ENCODE peak calls at places on chromosomes 12 and 14, in five cellular contexts. H is H1, T is K562, W is HepG2, J is GM12878. M is an unnamed sample.

GRCh38 chr12:19002192-19002591 is 127.3 kb upstream of the PLEKHA5 start:
- DNase-seq in H (no peak), T (no peak), W (no peak), J (no peak), M (no peak)

GRCh38 chr12:50103767-50104321 is at the start of gene GPD1:
- DNase-seq in H (no peak), T (peak), W (peak), J (no peak), M (peak)

GRCh38 chr12:72209096-72209495 is 63.1 kb upstream of the TRHDE start:
- DNase-seq in H (no peak), T (no peak), W (no peak), J (no peak), M (no peak)

GRCh38 chr12:106906715-106907114 is 49.0 kb upstream of the TMEM263 start:
- DNase-seq in H (no peak), T (no peak), W (no peak), J (no peak), M (no peak)

GRCh38 chr12:124768462-124769165 is 95.0 kb downstream of the SCARB1 start:
- DNase-seq in H (no peak), T (no peak), W (no peak), J (no peak), M (no peak)

GRCh38 chr12:107159384-107159900 is 66.1 kb upstream of the CRY1 start:
- DNase-seq in H (no peak), T (no peak), W (no peak), J (no peak), M (no peak)

GRCh38 chr12:1767407-1768090 is 52.8 kb upstream of the LRTM2 start:
- DNase-seq in H (no peak), T (no peak), W (peak), J (no peak), M (no peak)

GRCh38 chr14:23094666-23095195 is at the start of gene ACIN1:
- DNase-seq in H (no peak), T (peak), W (peak), J (peak), M (no peak)

GRCh38 chr12:117679776-117680175 is 289.0 kb downstream of the KSR2 start:
- DNase-seq in H (no peak), T (no peak), W (no peak), J (no peak), M (no peak)

GRCh38 chr14:34616360-34616759 is 13.6 kb downstream of the SNX6 start:
- DNase-seq in H (no peak), T (no peak), W (no peak), J (no peak), M (no peak)
- TF ChIP-seq ATF2 in H (no peak), T (no peak), W (no peak), J (no peak), M (no peak)

GRCh38 chr12:93185369-93185741 is 192.4 kb upstream of the NUDT4 start:
- DNase-seq in H (no peak), T (no peak), W (no peak), J (no peak), M (no peak)

GRCh38 chr12:93186621-93187020 is 191.1 kb upstream of the NUDT4 start:
- DNase-seq in H (no peak), T (no peak), W (no peak), J (no peak), M (no peak)

GRCh38 chr12:93186131-93186530 is 191.6 kb upstream of the NUDT4 start:
- DNase-seq in H (no peak), T (no peak), W (no peak), J (no peak), M (no peak)

GRCh38 chr12:93183940-93184663 is 193.6 kb upstream of the NUDT4 start:
- DNase-seq in H (no peak), T (no peak), W (no peak), J (peak), M (no peak)

GRCh38 chr12:93184664-93185368 is 192.9 kb upstream of the NUDT4 start:
- DNase-seq in H (no peak), T (no peak), W (no peak), J (no peak), M (no peak)
- TF ChIP-seq ATF2 in H (no peak), T (no peak), W (no peak), J (no peak), M (no peak)

GRCh38 chr12:11164384-11164783 is 6.6 kb upstream of the SMIM10L1 start:
- DNase-seq in H (no peak), T (no peak), W (no peak), J (no peak), M (no peak)

GRCh38 chr12:11158885-11159444 is 12.0 kb upstream of the SMIM10L1 start:
- DNase-seq in H (no peak), T (no peak), W (no peak), J (no peak), M (no peak)

GRCh38 chr12:11166300-11166699 is 4.7 kb upstream of the SMIM10L1 start:
- DNase-seq in H (no peak), T (no peak), W (no peak), J (no peak), M (no peak)

DNA sequence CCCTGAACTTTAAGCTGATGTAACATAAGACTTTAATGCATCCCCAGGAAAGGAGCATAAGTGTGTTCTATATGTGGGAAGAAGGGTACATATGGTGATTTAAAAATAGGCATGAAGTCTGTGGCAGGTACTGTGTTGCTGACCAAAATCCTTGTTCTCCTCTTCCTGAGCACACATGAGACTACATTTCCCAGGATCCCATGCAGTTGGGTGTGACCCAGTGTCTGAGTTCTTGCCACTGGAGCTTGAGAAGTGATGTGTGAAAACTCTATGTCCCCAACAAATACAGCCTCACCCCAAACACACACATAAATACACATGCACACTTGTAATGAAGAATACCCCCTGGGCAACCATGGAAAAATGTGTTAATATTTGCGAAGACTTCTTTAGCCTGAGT is 8.5 kb upstream of the SMIM10L1 start:
- DNase-seq in H (no peak), T (no peak), W (no peak), J (no peak), M (no peak)
- TF ChIP-seq ATF2 in H (no peak), T (no peak), W (no peak), J (no peak), M (no peak)

DNA sequence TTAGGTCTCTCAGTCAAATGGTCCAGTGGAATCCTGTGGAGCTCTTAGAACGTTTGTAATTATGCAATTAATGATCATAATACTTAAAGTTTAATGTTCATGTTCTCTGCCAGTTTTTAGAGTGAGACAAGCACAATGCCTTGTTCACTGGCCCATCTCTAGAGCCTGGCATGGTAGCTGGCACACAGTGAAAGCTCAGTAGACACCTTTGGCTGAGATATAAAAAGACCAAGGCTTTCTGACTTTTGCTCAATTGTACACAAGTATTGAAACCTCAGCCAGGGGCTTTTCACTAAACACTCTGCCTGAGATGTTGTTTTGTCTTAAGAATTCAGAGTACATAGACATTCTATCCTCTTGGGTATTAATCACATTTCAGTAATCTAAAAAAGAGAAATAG is 241.8 kb upstream of the ATP2B1 start:
- DNase-seq in H (no peak), T (no peak), W (no peak), J (no peak), M (no peak)
- TF ChIP-seq ATF2 in H (no peak), T (no peak), W (no peak), J (no peak), M (no peak)

DNA sequence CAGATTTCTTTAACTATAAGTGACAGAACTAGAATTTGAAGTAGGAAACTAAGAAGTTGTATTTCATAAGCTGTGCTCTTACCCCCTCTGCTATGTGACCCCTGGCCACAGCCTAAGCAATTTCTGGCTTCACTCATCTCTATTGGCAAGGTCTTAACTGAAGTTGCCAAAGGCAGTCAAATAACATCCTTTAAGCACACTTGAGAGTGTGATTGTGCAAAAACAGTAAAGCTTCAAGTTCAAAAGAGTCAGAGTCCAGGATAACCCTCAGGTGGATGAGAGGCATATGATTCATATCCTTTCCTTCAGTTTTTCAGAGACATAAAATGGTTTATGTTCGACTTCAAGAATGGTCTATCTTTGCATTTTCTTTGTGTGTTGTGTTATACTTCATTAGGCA is 45.2 kb downstream of the GRIP1 start:
- DNase-seq in H (no peak), T (no peak), W (no peak), J (no peak), M (no peak)
- TF ChIP-seq ATF2 in H (no peak), T (no peak), W (no peak), J (no peak), M (no peak)

DNA sequence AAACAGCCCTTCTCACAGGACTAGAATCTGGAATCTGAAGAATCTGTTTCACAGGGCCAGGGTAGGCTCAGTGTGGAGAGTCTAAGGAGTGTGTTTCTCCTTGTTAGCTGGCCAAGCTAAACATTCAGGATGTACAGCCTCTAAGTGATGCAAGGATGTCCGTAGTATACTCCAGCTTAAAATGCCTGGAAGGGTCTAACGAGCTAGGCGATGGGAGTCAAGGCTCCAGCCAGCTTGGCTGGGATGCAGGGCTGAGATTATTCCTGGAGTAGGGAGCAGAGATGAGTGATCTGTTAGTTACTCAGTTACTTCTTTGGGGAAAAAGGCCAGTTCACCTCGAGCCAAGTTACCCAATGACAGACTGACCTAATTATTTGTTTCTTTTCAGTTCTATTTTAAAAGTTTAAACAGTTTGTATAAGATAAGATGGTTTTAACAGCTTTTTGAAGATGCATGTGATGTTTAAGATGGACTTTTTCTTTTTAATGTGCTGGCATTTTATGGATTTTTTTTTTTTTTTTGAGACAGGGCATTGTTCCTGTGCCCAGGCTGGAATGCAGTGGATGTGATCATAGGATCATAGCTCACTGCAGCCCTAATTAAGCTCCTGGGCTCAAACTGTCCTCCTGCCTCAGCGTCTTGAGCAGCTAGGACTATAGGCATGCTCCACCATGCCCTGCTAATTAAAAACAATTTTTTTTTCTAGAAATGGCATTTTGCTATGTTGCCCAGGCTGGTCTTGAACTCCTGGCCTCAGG is 41.1 kb downstream of the SYNE2 start:
- DNase-seq in H (no peak), T (no peak), W (no peak), J (no peak), M (no peak)
- TF ChIP-seq ATF2 in H (no peak), T (no peak), W (no peak), J (no peak), M (no peak)

GRCh38 chr12:56261503-56262230 is 3.5 kb upstream of the ANKRD52 start:
- DNase-seq in H (no peak), T (no peak), W (no peak), J (no peak), M (no peak)

GRCh38 chr12:56258068-56258819 is at the start of gene ANKRD52:
- DNase-seq in H (no peak), T (peak), W (peak), J (no peak), M (peak)

GRCh38 chr12:56260380-56260779 is 2.2 kb upstream of the ANKRD52 start:
- DNase-seq in H (no peak), T (no peak), W (no peak), J (no peak), M (no peak)

GRCh38 chr12:56258820-56259183 is 618 bp upstream of the ANKRD52 start:
- DNase-seq in H (no peak), T (no peak), W (no peak), J (no peak), M (no peak)

DNA sequence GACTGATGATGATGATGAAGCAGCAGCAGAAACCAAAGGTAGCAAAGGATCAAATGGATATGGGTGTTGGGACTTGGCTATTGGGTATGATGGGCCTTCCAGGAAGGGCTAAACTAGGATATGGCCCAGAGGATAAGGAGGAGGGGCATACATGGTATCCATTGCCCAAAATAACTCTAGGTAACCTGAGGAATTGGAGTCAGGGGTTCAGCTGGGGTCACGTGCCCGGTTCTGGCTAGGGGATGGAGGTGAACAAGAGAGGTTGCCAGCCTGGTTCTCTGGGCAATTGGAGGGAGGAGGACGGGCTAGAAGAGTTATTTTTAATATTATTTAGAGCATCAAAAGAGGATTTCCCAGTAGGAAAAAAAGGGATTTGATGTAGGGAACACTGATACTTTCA is 2.7 kb upstream of the ANKRD52 start:
- DNase-seq in H (no peak), T (no peak), W (no peak), J (no peak), M (no peak)
- TF ChIP-seq ATF2 in H (no peak), T (no peak), W (no peak), J (no peak), M (no peak)

GRCh38 chr12:79063258-79063657 is 198.7 kb downstream of the SYT1 start:
- DNase-seq in H (no peak), T (no peak), W (no peak), J (no peak), M (peak)

GRCh38 chr12:79057540-79057939 is 193.0 kb downstream of the SYT1 start:
- DNase-seq in H (no peak), T (no peak), W (no peak), J (no peak), M (no peak)

GRCh38 chr12:79056775-79057174 is 192.2 kb downstream of the SYT1 start:
- DNase-seq in H (no peak), T (no peak), W (no peak), J (no peak), M (no peak)

GRCh38 chr12:79055926-79056674 is 191.5 kb downstream of the SYT1 start:
- DNase-seq in H (no peak), T (no peak), W (no peak), J (no peak), M (no peak)

DNA sequence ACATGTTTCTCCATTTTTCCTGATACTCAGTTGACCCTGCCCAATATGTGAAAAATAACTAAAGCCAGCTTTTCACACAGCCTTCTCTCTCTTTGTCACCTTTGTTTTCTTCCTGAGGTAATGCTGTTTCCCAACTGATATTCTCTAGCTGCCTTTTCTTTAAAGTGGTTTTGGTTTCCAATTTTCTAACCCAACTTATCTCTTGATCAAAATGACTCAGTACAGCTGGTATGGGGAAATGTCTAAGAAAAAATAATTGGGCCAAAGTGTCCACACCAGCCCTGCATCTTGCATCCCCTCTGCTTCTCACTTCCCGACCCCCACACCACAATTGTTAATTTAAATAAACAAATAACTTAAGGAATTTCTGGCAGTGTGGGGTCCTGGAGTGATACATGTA is 193.8 kb downstream of the SYT1 start:
- DNase-seq in H (no peak), T (no peak), W (peak), J (no peak), M (no peak)
- TF ChIP-seq ATF2 in H (no peak), T (no peak), W (no peak), J (no peak), M (no peak)

GRCh38 chr12:75660107-75660530 is 148.7 kb upstream of the KRR1 start:
- DNase-seq in H (no peak), T (no peak), W (no peak), J (no peak), M (no peak)

GRCh38 chr12:75661927-75662326 is 150.5 kb upstream of the KRR1 start:
- DNase-seq in H (no peak), T (no peak), W (no peak), J (no peak), M (no peak)

GRCh38 chr12:75658826-75659823 is 147.7 kb upstream of the KRR1 start:
- DNase-seq in H (no peak), T (no peak), W (no peak), J (no peak), M (no peak)

GRCh38 chr12:75662501-75663159 is 151.2 kb upstream of the KRR1 start:
- DNase-seq in H (no peak), T (no peak), W (no peak), J (no peak), M (no peak)

DNA sequence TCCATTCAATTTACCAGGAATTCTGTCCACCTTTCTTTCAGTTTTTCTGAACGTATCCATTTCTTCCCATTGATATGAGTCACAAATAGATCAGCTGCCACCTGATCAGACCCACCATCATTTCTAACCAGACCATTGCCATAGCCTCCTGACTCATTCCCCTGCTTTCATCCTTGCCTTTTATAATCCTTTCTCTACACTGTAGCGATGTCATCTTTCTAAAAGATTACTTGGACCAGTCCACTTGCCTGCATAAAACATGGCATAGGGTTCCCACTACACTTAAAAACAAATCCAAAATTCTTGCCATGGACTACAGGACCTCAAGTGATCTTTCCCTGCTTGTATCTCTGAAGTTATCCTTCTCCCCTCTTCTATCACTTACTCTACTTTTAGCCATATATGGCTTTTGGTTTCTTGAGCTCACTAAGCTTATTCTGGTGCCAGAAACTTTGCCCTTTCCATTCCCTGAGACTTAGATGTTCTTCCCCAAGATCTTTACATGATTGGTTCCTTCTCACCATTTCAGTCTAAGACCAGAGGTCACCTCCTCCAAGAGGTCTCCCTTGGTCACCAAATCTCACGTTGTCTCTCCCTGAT is 149.5 kb upstream of the KRR1 start:
- DNase-seq in H (no peak), T (no peak), W (no peak), J (no peak), M (no peak)
- TF ChIP-seq ATF2 in H (no peak), T (no peak), W (no peak), J (no peak), M (no peak)

DNA sequence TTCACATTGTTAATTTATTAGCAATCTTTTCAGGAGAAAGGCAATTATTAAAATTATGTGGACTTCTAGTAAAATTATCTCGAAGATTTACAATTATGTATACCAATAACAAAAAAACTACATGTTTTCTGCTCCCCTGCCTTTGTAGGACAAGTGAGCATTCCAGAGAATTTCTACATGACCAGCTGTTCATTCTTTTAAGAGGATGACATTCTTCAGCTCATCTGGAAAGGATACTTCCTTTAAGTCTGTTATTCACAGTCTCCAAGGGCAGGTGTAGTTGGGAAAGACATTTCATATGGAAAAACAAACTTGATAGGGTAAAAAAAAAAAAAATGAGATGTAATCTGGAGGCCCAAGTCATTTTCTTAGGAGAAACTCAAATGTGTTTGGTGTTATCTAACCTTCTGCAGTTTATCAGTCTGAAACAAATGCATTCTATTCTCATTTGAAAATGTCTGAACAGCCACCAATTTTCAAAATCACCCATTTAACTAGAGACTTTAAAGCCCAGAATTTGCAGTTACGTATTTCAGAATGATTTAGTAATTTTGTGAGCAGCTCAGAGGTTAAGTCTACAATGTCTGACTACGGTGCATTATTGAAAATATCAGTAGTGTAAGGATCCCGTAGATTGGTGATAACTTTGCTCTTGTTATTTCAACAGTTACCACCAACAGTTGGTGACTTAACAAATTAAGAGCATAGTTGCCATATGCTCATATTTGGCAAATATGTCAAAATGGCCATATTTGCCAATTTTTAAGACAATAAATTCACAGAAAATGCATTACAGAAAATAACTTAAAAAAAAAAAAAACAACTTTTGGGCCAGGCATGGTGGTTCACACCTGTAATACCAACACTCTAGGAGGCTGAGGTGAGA is 1.8 kb upstream of the PHLDA1 start:
- DNase-seq in H (no peak), T (no peak), W (no peak), J (no peak), M (no peak)
- TF ChIP-seq ATF2 in H (no peak), T (no peak), W (no peak), J (no peak), M (no peak)

M was measured in WTC11.